ENCODE peak calls at places on chromosomes 7 and 10, in ten cellular contexts. X is neural progenitor cell, K is fibroblast of pulmonary artery, R is A673, O is lower leg skin, L is pancreas, Q is colonic mucosa, T is GM20000, V is Caco-2, J is Panc1. Z is an unnamed sample.

GRCh38 chr7:87151701-87152111 is 547 bp upstream of the DMTF1 start:
- DNase-seq in O (no peak), K (no peak), T (no peak), X (no peak), J (no peak), R (peak; percentile 4), V (no peak), L (no peak), Q (no peak), Z (no peak)

GRCh38 chr7:112869111-112869774 is 79.0 kb upstream of the TMEM168 start:
- DNase-seq in L (no peak), V (peak; percentile 50), Q (peak; percentile 36), X (peak; percentile 53), R (peak; percentile 75), T (peak; percentile 47), K (peak; percentile 64), O (no peak), J (peak; percentile 39), Z (no peak)

GRCh38 chr10:34491666-34492065 is 323.4 kb downstream of the PARD3 start:
- DNase-seq in L (no peak), O (no peak), V (no peak), R (no peak), J (no peak), T (no peak), K (no peak), X (no peak), Q (no peak), Z (no peak)

GRCh38 chr10:75231672-75232581 is 3.8 kb downstream of the COMTD1 start:
- DNase-seq in J (no peak), X (no peak), O (peak; percentile 72), K (no peak), V (no peak), T (no peak), Q (no peak), L (no peak), R (no peak), Z (no peak)

GRCh38 chr10:80535671-80536360 is 1.9 kb upstream of the SH2D4B start:
- DNase-seq in V (peak; percentile 80), L (peak; percentile 72), O (peak; percentile 92), J (no peak), X (peak; percentile 41), Q (peak; percentile 82), T (peak; percentile 90), K (no peak), R (peak; percentile 59), Z (no peak)

GRCh38 chr7:21071570-21071969 is 284.9 kb upstream of the SP8 start:
- DNase-seq in K (no peak), V (no peak), L (no peak), O (no peak), X (no peak), R (no peak), Q (no peak), J (no peak), T (no peak), Z (no peak)

GRCh38 chr10:72637398-72637857 is 11.5 kb upstream of the MICU1 start:
- DNase-seq in J (no peak), Q (peak; percentile 22), R (no peak), T (peak; percentile 41), O (no peak), L (no peak), K (peak; percentile 65), V (no peak), X (no peak), Z (no peak)

GRCh38 chr7:44281811-44282600 is 43.4 kb downstream of the CAMK2B start:
- DNase-seq in O (peak; percentile 76), Q (no peak), T (no peak), K (no peak), L (no peak), R (no peak), X (no peak), J (no peak), V (no peak), Z (peak; percentile 62)

GRCh38 chr7:5528815-5529442 is 105.3 kb upstream of the TNRC18 start:
- DNase-seq in R (no peak), V (no peak), X (no peak), K (no peak), O (no peak), T (no peak), J (no peak), Q (no peak), L (peak; percentile 25), Z (no peak)

GRCh38 chr7:5523052-5523711 is 99.5 kb upstream of the TNRC18 start:
- DNase-seq in J (no peak), L (no peak), T (no peak), K (peak; percentile 69), X (peak; percentile 27), Q (no peak), R (peak; percentile 64), V (peak; percentile 82), O (no peak), Z (no peak)

GRCh38 chr7:5528071-5528814 is 104.6 kb upstream of the TNRC18 start:
- DNase-seq in K (peak; percentile 56), O (peak; percentile 90), X (peak; percentile 59), L (peak; percentile 34), J (no peak), Q (peak; percentile 52), V (peak; percentile 60), R (peak; percentile 50), T (no peak), Z (no peak)

GRCh38 chr7:5525271-5526189 is 101.9 kb upstream of the TNRC18 start:
- DNase-seq in O (no peak), K (peak; percentile 73), J (peak; percentile 80), Q (peak; percentile 29), T (no peak), V (peak; percentile 78), L (no peak), R (peak; percentile 60), X (peak; percentile 53), Z (no peak)

DNA sequence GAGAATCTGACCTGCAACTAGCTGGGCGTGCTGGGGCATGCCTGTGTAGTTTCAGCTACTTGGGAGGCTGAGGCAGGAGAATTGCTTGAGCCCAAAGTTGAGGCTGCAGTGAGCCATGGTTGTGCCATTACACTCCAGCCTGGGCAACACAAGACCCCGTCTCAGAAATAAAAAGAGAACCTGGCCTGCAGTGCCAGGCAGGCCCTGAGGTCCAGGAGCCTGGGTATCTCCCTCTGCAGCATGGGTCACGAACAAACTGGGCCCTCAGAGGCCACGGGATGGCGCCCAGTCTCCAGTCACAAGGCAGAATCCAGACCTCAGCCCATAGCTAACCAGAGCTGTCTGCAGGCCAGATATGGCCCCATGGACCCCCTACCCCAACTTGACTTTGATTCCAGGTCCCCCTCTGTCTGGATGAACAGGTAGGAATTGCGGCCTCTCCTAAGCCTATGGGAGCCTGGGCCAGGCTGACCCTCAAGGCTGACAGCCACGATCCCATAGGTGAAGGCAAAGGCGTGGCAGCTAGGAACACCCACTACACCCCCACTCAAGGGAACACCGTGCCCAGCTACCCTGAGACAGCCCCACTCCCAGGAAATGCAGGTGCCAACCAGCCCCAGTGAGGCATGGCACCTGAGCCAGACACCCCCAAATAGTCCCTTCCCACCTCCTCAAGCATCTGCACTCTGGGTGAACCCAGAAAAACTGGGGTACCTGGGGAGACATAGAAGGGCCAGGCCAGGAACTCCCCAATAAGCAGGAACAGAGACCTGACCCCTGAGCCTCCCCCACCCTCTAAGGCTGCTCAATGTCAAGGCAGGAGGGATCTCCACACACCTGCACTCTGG is 102.8 kb upstream of the TNRC18 start:
- DNase-seq in R (no peak), O (peak; percentile 90), L (no peak), K (peak; percentile 55), J (no peak), Q (peak; percentile 57), T (no peak), X (peak; percentile 50), V (peak; percentile 79), Z (no peak)
- TF ChIP-seq CTCF in R (no peak), O (no peak), L (no peak), K (no peak), J (no peak), Q (no peak), T (no peak), X (peak; percentile 10), V (no peak), Z (peak; percentile 22)

DNA sequence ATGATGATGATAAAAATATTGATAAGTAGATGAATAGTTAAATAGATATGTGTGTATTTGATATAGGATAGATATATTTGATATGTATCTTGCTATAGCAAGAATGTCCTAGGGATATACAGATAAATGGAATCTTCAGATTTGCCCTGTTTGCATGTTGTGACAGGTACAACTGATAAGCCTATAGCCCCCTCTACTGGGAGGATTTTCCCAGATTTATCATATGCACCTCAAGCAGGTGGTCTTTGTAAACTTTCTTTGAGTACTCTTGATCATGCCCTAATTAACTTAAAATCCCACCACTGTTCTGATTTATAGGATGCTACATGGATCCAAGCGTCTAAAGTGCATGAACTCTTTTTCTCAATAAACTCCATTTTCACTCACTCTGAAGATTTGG is 1050.7 kb downstream of the SORCS3 start:
- DNase-seq in K (no peak), R (peak; percentile 62), V (no peak), L (no peak), Q (peak; percentile 32), T (no peak), J (no peak), O (no peak), X (peak; percentile 79), Z (no peak)
- TF ChIP-seq CTCF in K (no peak), R (peak; percentile 67), V (peak; percentile 43), L (no peak), Q (no peak), T (no peak), J (peak; percentile 18), O (no peak), X (peak; percentile 79), Z (peak; percentile 78)

GRCh38 chr7:25952277-25953057 is 199.5 kb upstream of the NFE2L3 start:
- DNase-seq in Q (no peak), V (no peak), K (no peak), T (no peak), O (no peak), X (no peak), R (no peak), L (peak; percentile 86), J (no peak), Z (no peak)

GRCh38 chr7:25950488-25951413 is 201.2 kb upstream of the NFE2L3 start:
- DNase-seq in L (peak; percentile 99), V (peak; percentile 97), Q (peak; percentile 97), O (peak; percentile 99), X (peak; percentile 96), R (peak; percentile 96), K (peak; percentile 70), T (peak; percentile 98), J (no peak), Z (peak; percentile 93)

GRCh38 chr7:25947669-25948516 is 204.1 kb upstream of the NFE2L3 start:
- DNase-seq in O (no peak), T (no peak), R (no peak), L (peak; percentile 37), V (no peak), J (no peak), K (no peak), Q (no peak), X (no peak), Z (no peak)

GRCh38 chr7:25951414-25952276 is 200.4 kb upstream of the NFE2L3 start:
- DNase-seq in Q (peak; percentile 46), V (no peak), R (no peak), O (peak; percentile 86), K (no peak), T (peak; percentile 34), L (peak; percentile 37), X (peak; percentile 8), J (no peak), Z (peak; percentile 76)

GRCh38 chr7:25949672-25950487 is 202.1 kb upstream of the NFE2L3 start:
- DNase-seq in V (peak; percentile 72), Q (peak; percentile 62), L (peak; percentile 72), K (no peak), T (peak; percentile 41), J (no peak), O (peak; percentile 86), X (peak; percentile 65), R (no peak), Z (no peak)
- TF ChIP-seq CTCF in V (peak; percentile 15), Q (no peak), L (no peak), K (no peak), T (no peak), J (no peak), O (no peak), X (no peak), R (no peak), Z (peak; percentile 62)

GRCh38 chr7:51357821-51358220 is 41.2 kb upstream of the COBL start:
- DNase-seq in K (no peak), Q (no peak), X (no peak), V (no peak), L (no peak), O (peak; percentile 42), T (no peak), R (no peak), J (no peak), Z (no peak)
- TF ChIP-seq CTCF in K (no peak), Q (no peak), X (peak; percentile 9), V (no peak), L (no peak), O (no peak), T (no peak), R (no peak), J (peak; percentile 16), Z (no peak)

Z was measured in type B pancreatic cell.